ENCODE peak calls at places on chromosomes 2 and 18, in seven cellular contexts. X, Z, R, G, U, B and W are unnamed samples.

GRCh38 chr2:207337234-207338219 is 171.8 kb upstream of the KLF7 start:
- DNase-seq in R (peak; percentile 58), X (no peak), G (no peak), B (peak; percentile 100), U (no peak), Z (peak; percentile 48), W (no peak)

GRCh38 chr18:58239879-58240278 is 195.9 kb downstream of the NEDD4L start:
- DNase-seq in R (no peak), X (no peak), G (no peak), U (no peak), Z (no peak), B (peak; percentile 69), W (no peak)

GRCh38 chr2:47309952-47310800 is 92.8 kb upstream of the MSH2 start:
- DNase-seq in U (no peak), B (peak; percentile 18), Z (peak; percentile 75), R (peak; percentile 76), G (no peak), X (peak; percentile 77), W (no peak)

GRCh38 chr18:56884511-56884910 is 233.4 kb downstream of the WDR7 start:
- DNase-seq in B (peak; percentile 39), X (no peak), R (no peak), G (no peak), U (no peak), Z (peak; percentile 46), W (no peak)

GRCh38 chr2:127615511-127616166 is 30.3 kb upstream of the GPR17 start:
- DNase-seq in R (no peak), G (peak; percentile 28), U (peak; percentile 42), Z (peak; percentile 26), X (no peak), B (no peak), W (no peak)

GRCh38 chr2:201194097-201194496 is 11.2 kb downstream of the CASP10 start:
- DNase-seq in U (no peak), G (no peak), R (no peak), B (no peak), X (no peak), Z (no peak), W (no peak)

GRCh38 chr2:126049461-126049860 is 606.5 kb upstream of the GYPC start:
- DNase-seq in X (no peak), R (no peak), U (no peak), B (no peak), Z (no peak), G (no peak), W (no peak)

GRCh38 chr18:74797577-74798151 is 200.0 kb downstream of the ZNF407 start:
- DNase-seq in B (no peak), X (no peak), R (no peak), G (no peak), Z (no peak), U (no peak), W (no peak)

GRCh38 chr2:18651842-18652774 is 62.7 kb upstream of the NT5C1B start:
- DNase-seq in B (no peak), G (no peak), Z (no peak), U (peak; percentile 31), R (peak; percentile 52), X (no peak), W (peak; percentile 68)

GRCh38 chr2:226578373-226578772 is 221.2 kb downstream of the IRS1 start:
- DNase-seq in R (no peak), X (no peak), Z (no peak), B (no peak), G (no peak), U (no peak), W (no peak)

GRCh38 chr18:47800192-47800591 is 130.3 kb downstream of the SMAD2 start:
- DNase-seq in B (no peak), Z (no peak), R (no peak), X (no peak), U (no peak), G (no peak), W (no peak)

GRCh38 chr2:158743899-158744298 is 51.2 kb upstream of the DAPL1 start:
- DNase-seq in X (no peak), Z (no peak), G (no peak), U (no peak), B (no peak), R (no peak), W (no peak)

GRCh38 chr2:46893231-46893943 is 22.2 kb downstream of the MCFD2 start:
- DNase-seq in X (no peak), Z (no peak), B (peak; percentile 44), R (no peak), U (no peak), G (no peak), W (no peak)

DNA sequence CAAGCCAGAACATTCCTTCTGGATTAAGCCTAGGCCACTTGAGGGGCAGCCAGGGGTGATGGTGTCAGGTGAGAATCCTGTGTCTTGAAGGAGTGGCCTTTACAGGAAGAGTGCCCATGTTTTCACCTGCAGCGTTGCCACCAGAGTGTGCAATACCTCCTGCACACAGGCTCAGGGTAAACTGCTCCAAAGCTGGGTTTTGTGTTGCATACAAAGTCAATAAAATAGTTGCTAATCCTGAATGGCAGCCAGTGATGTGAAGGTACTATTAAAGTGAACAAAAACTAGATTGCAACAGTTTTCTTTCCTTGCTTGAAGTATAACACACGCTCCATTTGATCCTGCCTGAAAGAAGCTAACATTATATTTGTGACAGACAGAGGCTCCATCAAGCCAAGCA is 64.4 kb upstream of the NRP2 start:
- DNase-seq in U (no peak), G (no peak), R (no peak), X (no peak), Z (no peak), B (peak; percentile 24), W (no peak)
- TF ChIP-seq CTCF in U (no peak), G (no peak), R (no peak), X (no peak), Z (no peak), B (peak; percentile 37), W (no peak)

GRCh38 chr18:23452347-23452727 is 750 bp upstream of the RIOK3 start:
- DNase-seq in B (no peak), R (no peak), U (no peak), G (no peak), Z (no peak), X (no peak), W (no peak)
- H3K4me3 ChIP-seq in B (peak overlapping the region; percentile 99), R (peak overlapping the region; percentile 99), U (peak overlapping the region; percentile 93), G (peak overlapping the region; percentile 98), Z (peak overlapping the region; percentile 94), X (no peak overlapping the region), W (no peak overlapping the region)

DNA sequence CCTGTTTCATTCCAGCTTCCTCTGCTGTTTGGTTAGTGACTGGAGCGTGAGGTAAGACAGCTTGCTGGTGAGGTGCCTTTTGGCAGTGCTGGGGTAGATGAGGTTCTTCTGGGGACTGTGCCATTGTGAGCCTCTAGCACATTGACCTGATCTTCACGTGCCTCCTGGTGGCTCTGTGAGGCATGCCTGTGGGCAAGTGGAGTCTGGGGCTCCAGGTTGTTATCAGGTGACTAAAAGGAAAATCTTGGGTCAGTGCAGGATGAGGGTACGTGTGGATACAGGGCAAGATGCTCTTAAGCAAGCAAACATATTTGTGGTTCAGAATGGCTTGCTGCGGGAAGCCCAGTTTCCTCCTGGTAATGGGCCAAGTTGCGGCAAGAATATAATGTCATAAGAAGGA is 75.4 kb downstream of the FHOD3 start:
- DNase-seq in Z (no peak), X (no peak), B (peak; percentile 77), G (no peak), U (no peak), R (peak; percentile 90), W (peak; percentile 95)
- TF ChIP-seq CTCF in Z (peak; percentile 48), X (no peak), B (peak; percentile 46), G (no peak), U (no peak), R (peak; percentile 43), W (peak; percentile 56)

GRCh38 chr2:7467782-7468447 is 550.7 kb downstream of the RNF144A start:
- DNase-seq in B (no peak), Z (no peak), X (no peak), G (no peak), R (no peak), U (no peak), W (no peak)

GRCh38 chr2:7471185-7471584 is 554.0 kb downstream of the RNF144A start:
- DNase-seq in X (no peak), Z (no peak), G (no peak), U (no peak), B (no peak), R (no peak), W (no peak)

GRCh38 chr2:7468955-7469354 is 551.7 kb downstream of the RNF144A start:
- DNase-seq in R (no peak), Z (no peak), G (no peak), U (no peak), X (no peak), B (no peak), W (no peak)

GRCh38 chr2:7468448-7468828 is 551.2 kb downstream of the RNF144A start:
- DNase-seq in U (no peak), X (no peak), Z (no peak), R (no peak), G (no peak), B (no peak), W (no peak)

GRCh38 chr2:7473135-7473771 is 556.0 kb downstream of the RNF144A start:
- DNase-seq in U (no peak), B (no peak), X (no peak), G (no peak), Z (no peak), R (no peak), W (no peak)
- H3K4me3 ChIP-seq in U (no peak overlapping the region), B (no peak overlapping the region), X (no peak overlapping the region), G (no peak overlapping the region), Z (no peak overlapping the region), R (no peak overlapping the region), W (no peak overlapping the region)

DNA sequence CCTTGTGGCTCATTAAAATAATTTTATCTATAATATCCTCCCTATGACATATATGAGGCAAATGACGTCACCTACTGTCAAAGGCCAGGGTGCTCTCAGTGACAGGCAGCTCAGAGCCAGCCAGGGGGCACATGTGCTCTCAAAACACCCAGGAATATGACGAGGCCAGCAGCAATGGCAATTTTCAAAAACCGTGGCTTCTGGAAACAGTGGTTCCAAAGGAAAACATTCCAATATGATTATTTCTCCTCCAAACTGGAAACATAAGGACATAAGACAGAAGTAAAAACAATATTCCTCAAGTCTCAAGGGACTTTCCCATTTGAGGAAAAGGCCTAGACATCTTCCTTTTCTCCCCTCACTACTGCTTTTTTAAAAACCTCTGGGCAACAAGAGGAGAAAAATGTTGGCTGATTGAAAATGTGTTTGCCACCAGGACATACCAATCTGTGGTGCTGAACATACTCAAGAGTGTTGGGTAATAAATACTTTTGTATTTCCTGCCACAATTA is 40.8 kb downstream of the RNF152 start:
- DNase-seq in Z (no peak), X (no peak), U (no peak), B (no peak), G (peak; percentile 80), R (peak; percentile 70), W (peak; percentile 28)
- TF ChIP-seq CTCF in Z (no peak), X (no peak), U (no peak), B (no peak), G (no peak), R (no peak), W (peak; percentile 15)

DNA sequence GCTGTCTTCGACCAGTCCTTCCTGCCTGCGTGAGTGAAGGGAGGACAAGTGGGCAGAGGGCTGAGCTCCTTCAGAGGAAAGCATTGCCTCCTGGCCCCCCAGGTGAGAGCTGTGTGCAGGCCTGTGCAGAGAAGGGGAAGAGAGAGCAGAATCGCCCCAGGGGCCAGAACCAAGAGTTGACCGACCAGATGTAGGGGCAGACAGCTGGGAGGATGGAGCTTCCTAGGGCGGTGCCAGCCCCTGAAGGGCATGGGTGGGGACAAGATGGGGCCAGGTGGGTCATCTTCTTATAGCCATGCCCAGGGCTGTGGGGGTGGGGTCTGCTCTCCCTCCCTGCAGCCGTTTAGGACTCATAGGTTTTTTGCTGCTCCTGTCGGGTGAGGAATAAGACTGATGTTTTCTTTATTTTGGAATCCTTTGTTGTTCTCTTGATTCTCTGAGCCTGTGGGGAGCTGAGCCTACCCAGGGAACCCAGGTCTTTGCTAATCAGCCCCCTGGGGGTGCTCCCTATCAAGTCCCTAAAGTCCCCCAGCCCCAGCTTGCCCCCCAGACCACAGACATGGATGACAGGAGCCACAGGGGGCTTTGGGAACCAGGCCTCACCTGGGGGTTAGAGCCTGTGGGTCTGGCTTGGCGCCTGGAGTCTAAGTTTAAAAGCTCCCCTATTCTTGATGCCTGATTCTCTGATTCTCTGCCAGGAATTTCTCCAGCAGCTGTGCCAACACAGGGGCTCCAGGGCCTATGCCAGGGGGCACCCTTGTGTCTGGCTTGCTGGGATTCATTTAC is 9.4 kb upstream of the EFHD1 start:
- DNase-seq in G (no peak), B (no peak), R (no peak), Z (no peak), U (no peak), X (no peak), W (no peak)
- H3K4me3 ChIP-seq in G (no peak overlapping the region), B (no peak overlapping the region), R (no peak overlapping the region), Z (no peak overlapping the region), U (no peak overlapping the region), X (no peak overlapping the region), W (no peak overlapping the region)